ENCODE peak calls at places on chromosomes 6 and 20, in ten cellular contexts. S, A, T, M, H, P, Y, B, J and R are unnamed samples.

GRCh38 chr20:30811896-30812671 is 445.4 kb upstream of the DEFB115 start:
- DNase-seq in S (no peak), A (no peak), T (peak), M (no peak), H (peak), P (no peak), Y (peak), B (peak), J (no peak), R (no peak)

GRCh38 chr6:148493374-148493773 is 150.7 kb downstream of the SASH1 start:
- DNase-seq in S (no peak), A (no peak), T (no peak), M (no peak), H (no peak), P (no peak), Y (no peak), B (no peak), J (no peak), R (no peak)

GRCh38 chr6:1873781-1874180 is 264.1 kb downstream of the FOXC1 start:
- DNase-seq in S (no peak), A (no peak), T (no peak), M (no peak), H (peak), P (no peak), Y (no peak), B (no peak), J (no peak), R (no peak)

GRCh38 chr6:72689107-72689954 is 67.5 kb downstream of the KCNQ5 start:
- DNase-seq in S (no peak), A (no peak), T (no peak), M (no peak), H (no peak), P (no peak), Y (peak), B (no peak), J (no peak), R (no peak)

GRCh38 chr6:28634406-28634757 is 108.7 kb downstream of the GPX5 start:
- DNase-seq in S (no peak), A (no peak), T (peak), M (no peak), H (peak), P (no peak), Y (no peak), B (no peak), J (no peak), R (no peak)

GRCh38 chr20:2759603-2760360 is 40.6 kb downstream of the CPXM1 start:
- DNase-seq in S (no peak), A (no peak), T (no peak), M (no peak), H (no peak), P (peak), Y (no peak), B (no peak), J (no peak), R (no peak)

GRCh38 chr20:7758436-7758835 is 181.8 kb downstream of the HAO1 start:
- DNase-seq in S (no peak), A (no peak), T (no peak), M (no peak), H (no peak), P (no peak), Y (no peak), B (no peak), J (no peak), R (no peak)

GRCh38 chr20:7410150-7410549 is 530.1 kb downstream of the HAO1 start:
- DNase-seq in S (no peak), A (no peak), T (no peak), M (no peak), H (no peak), P (no peak), Y (no peak), B (no peak), J (no peak), R (no peak)

GRCh38 chr6:20789162-20789561 is 254.9 kb downstream of the CDKAL1 start:
- DNase-seq in S (peak), A (no peak), T (no peak), M (no peak), H (peak), P (no peak), Y (peak), B (no peak), J (no peak), R (no peak)

GRCh38 chr6:46014511-46015118 is 1.0 kb downstream of the CLIC5 start:
- DNase-seq in S (peak), A (no peak), T (no peak), M (no peak), H (no peak), P (no peak), Y (no peak), B (peak), J (no peak), R (no peak)

GRCh38 chr6:162344935-162345599 is 382.5 kb downstream of the PRKN start:
- DNase-seq in S (no peak), A (no peak), T (no peak), M (no peak), H (no peak), P (no peak), Y (peak), B (no peak), J (no peak), R (peak)

GRCh38 chr20:35508493-35509218 is 20.8 kb downstream of the C20orf173 start:
- DNase-seq in S (no peak), A (no peak), T (no peak), M (no peak), H (no peak), P (no peak), Y (no peak), B (no peak), J (no peak), R (no peak)

GRCh38 chr6:13371421-13372072 is 43.2 kb upstream of the TBC1D7 start:
- DNase-seq in S (no peak), A (no peak), T (no peak), M (no peak), H (no peak), P (no peak), Y (no peak), B (no peak), J (no peak), R (no peak)

GRCh38 chr6:13500264-13500663 is 12.9 kb upstream of the GFOD1 start:
- DNase-seq in S (peak), A (no peak), T (no peak), M (no peak), H (no peak), P (no peak), Y (peak), B (no peak), J (no peak), R (no peak)

GRCh38 chr6:72217626-72218025 is 331.3 kb downstream of the RIMS1 start:
- DNase-seq in S (no peak), A (no peak), T (no peak), M (no peak), H (no peak), P (no peak), Y (no peak), B (no peak), J (no peak), R (no peak)

GRCh38 chr20:5919634-5920544 is 30.4 kb downstream of the TRMT6 start:
- DNase-seq in S (no peak), A (no peak), T (no peak), M (no peak), H (no peak), P (no peak), Y (peak), B (peak), J (no peak), R (no peak)

GRCh38 chr6:126176266-126176665 is 163.6 kb upstream of the CENPW start:
- DNase-seq in S (no peak), A (no peak), T (no peak), M (no peak), H (no peak), P (no peak), Y (peak), B (no peak), J (no peak), R (no peak)

GRCh38 chr20:45433316-45433715 is 17.4 kb downstream of the PIGT start:
- DNase-seq in S (no peak), A (no peak), T (no peak), M (no peak), H (peak), P (peak), Y (peak), B (peak), J (no peak), R (peak)

GRCh38 chr20:58059145-58059544 is 169.3 kb downstream of the ANKRD60 start:
- DNase-seq in S (no peak), A (no peak), T (no peak), M (no peak), H (no peak), P (peak), Y (no peak), B (no peak), J (no peak), R (no peak)